ENCODE peak calls at places on chromosomes 12 and 14, in ten cellular contexts. One of them, this sample, is unnamed.
A peak's percentile ranks its signal among the peaks of the same experiment; 100 is the strongest.

GRCh38 chr12:68240975-68241374 is 12.4 kb downstream of the IL22 start:
- DNase-seq in hepatocyte: peak; percentile 16
- DNase-seq in cardiac muscle cell: peak; percentile 39
- DNase-seq in lung: no peak
- DNase-seq in IMR-90: peak; percentile 57
- DNase-seq in aorta: no peak
- DNase-seq in fibroblast of mammary gland: peak; percentile 51
- DNase-seq in fibroblast of lung: peak; percentile 51
- DNase-seq in Caco-2: no peak
- DNase-seq in fibroblast of the aortic adventitia: peak; percentile 52
- DNase-seq in this sample: no peak

GRCh38 chr12:40552868-40553267 is 139.4 kb upstream of the CNTN1 start:
- DNase-seq in Caco-2: no peak
- DNase-seq in fibroblast of lung: no peak
- DNase-seq in aorta: no peak
- DNase-seq in IMR-90: no peak
- DNase-seq in cardiac muscle cell: no peak
- DNase-seq in fibroblast of the aortic adventitia: peak; percentile 11
- DNase-seq in fibroblast of mammary gland: peak; percentile 17
- DNase-seq in lung: no peak
- DNase-seq in hepatocyte: no peak
- DNase-seq in this sample: no peak

GRCh38 chr14:94113908-94114588 is 3.5 kb downstream of the IFI27 start:
- DNase-seq in hepatocyte: no peak
- DNase-seq in fibroblast of the aortic adventitia: peak; percentile 41
- DNase-seq in fibroblast of lung: peak; percentile 39
- DNase-seq in Caco-2: no peak
- DNase-seq in cardiac muscle cell: no peak
- DNase-seq in IMR-90: peak; percentile 31
- DNase-seq in lung: no peak
- DNase-seq in fibroblast of mammary gland: peak; percentile 38
- DNase-seq in aorta: no peak
- DNase-seq in this sample: no peak

GRCh38 chr12:56020437-56021189 is at the start of gene IKZF4:
- DNase-seq in cardiac muscle cell: peak; percentile 80
- DNase-seq in IMR-90: peak; percentile 48
- DNase-seq in fibroblast of mammary gland: no peak
- DNase-seq in Caco-2: peak; percentile 72
- DNase-seq in aorta: no peak
- DNase-seq in hepatocyte: peak; percentile 79
- DNase-seq in fibroblast of the aortic adventitia: peak; percentile 51
- DNase-seq in lung: no peak
- DNase-seq in fibroblast of lung: peak; percentile 94
- DNase-seq in this sample: no peak

GRCh38 chr12:130832561-130833209 is 6.4 kb downstream of the STX2 start:
- DNase-seq in fibroblast of the aortic adventitia: peak; percentile 49
- DNase-seq in hepatocyte: peak; percentile 74
- DNase-seq in cardiac muscle cell: peak; percentile 62
- DNase-seq in fibroblast of mammary gland: peak; percentile 83
- DNase-seq in Caco-2: peak; percentile 62
- DNase-seq in lung: peak; percentile 46
- DNase-seq in aorta: no peak
- DNase-seq in IMR-90: peak; percentile 78
- DNase-seq in fibroblast of lung: peak; percentile 88
- DNase-seq in this sample: peak; percentile 54

GRCh38 chr12:43004908-43005307 is 415.4 kb upstream of the PRICKLE1 start:
- DNase-seq in cardiac muscle cell: no peak
- DNase-seq in lung: no peak
- DNase-seq in fibroblast of lung: no peak
- DNase-seq in aorta: no peak
- DNase-seq in IMR-90: no peak
- DNase-seq in hepatocyte: no peak
- DNase-seq in fibroblast of mammary gland: no peak
- DNase-seq in fibroblast of the aortic adventitia: no peak
- DNase-seq in Caco-2: no peak
- DNase-seq in this sample: no peak

GRCh38 chr12:105935106-105935505 is 203.6 kb downstream of the NUAK1 start:
- DNase-seq in hepatocyte: no peak
- DNase-seq in cardiac muscle cell: peak; percentile 54
- DNase-seq in Caco-2: no peak
- DNase-seq in fibroblast of the aortic adventitia: no peak
- DNase-seq in fibroblast of lung: no peak
- DNase-seq in IMR-90: peak; percentile 29
- DNase-seq in aorta: no peak
- DNase-seq in fibroblast of mammary gland: no peak
- DNase-seq in lung: no peak
- DNase-seq in this sample: no peak

GRCh38 chr12:52022841-52023181 is 16.1 kb downstream of the TAMALIN start:
- DNase-seq in hepatocyte: peak; percentile 56
- DNase-seq in fibroblast of lung: no peak
- DNase-seq in fibroblast of mammary gland: no peak
- DNase-seq in aorta: no peak
- DNase-seq in Caco-2: peak; percentile 66
- DNase-seq in IMR-90: no peak
- DNase-seq in fibroblast of the aortic adventitia: no peak
- DNase-seq in cardiac muscle cell: no peak
- DNase-seq in lung: no peak
- DNase-seq in this sample: no peak

GRCh38 chr12:31928246-31929139 is 30.7 kb upstream of the RESF1 start:
- DNase-seq in IMR-90: no peak
- DNase-seq in hepatocyte: no peak
- DNase-seq in aorta: no peak
- DNase-seq in fibroblast of lung: no peak
- DNase-seq in fibroblast of mammary gland: no peak
- DNase-seq in lung: no peak
- DNase-seq in cardiac muscle cell: no peak
- DNase-seq in Caco-2: no peak
- DNase-seq in fibroblast of the aortic adventitia: no peak
- DNase-seq in this sample: no peak

GRCh38 chr14:101687756-101688546 is 73.6 kb upstream of the PPP2R5C start:
- DNase-seq in IMR-90: no peak
- DNase-seq in fibroblast of mammary gland: no peak
- DNase-seq in cardiac muscle cell: no peak
- DNase-seq in hepatocyte: no peak
- DNase-seq in Caco-2: no peak
- DNase-seq in aorta: no peak
- DNase-seq in fibroblast of lung: no peak
- DNase-seq in lung: no peak
- DNase-seq in fibroblast of the aortic adventitia: no peak
- DNase-seq in this sample: no peak

GRCh38 chr14:22981090-22982012 is 1.0 kb downstream of the AJUBA start:
- DNase-seq in fibroblast of mammary gland: no peak
- DNase-seq in fibroblast of lung: no peak
- DNase-seq in fibroblast of the aortic adventitia: no peak
- DNase-seq in aorta: peak; percentile 79
- DNase-seq in IMR-90: no peak
- DNase-seq in hepatocyte: peak; percentile 60
- DNase-seq in cardiac muscle cell: peak; percentile 25
- DNase-seq in Caco-2: no peak
- DNase-seq in lung: no peak
- DNase-seq in this sample: no peak

GRCh38 chr14:98008381-98009113 is 1211.4 kb downstream of the VRK1 start:
- DNase-seq in fibroblast of lung: no peak
- DNase-seq in hepatocyte: no peak
- DNase-seq in Caco-2: no peak
- DNase-seq in aorta: no peak
- DNase-seq in lung: no peak
- DNase-seq in fibroblast of the aortic adventitia: no peak
- DNase-seq in fibroblast of mammary gland: no peak
- DNase-seq in IMR-90: no peak
- DNase-seq in cardiac muscle cell: no peak
- DNase-seq in this sample: no peak

GRCh38 chr14:54676822-54677708 is 110.1 kb downstream of the SAMD4A start:
- DNase-seq in fibroblast of mammary gland: peak; percentile 97
- DNase-seq in fibroblast of lung: peak; percentile 93
- DNase-seq in aorta: no peak
- DNase-seq in fibroblast of the aortic adventitia: peak; percentile 97
- DNase-seq in IMR-90: peak; percentile 96
- DNase-seq in Caco-2: no peak
- DNase-seq in cardiac muscle cell: peak; percentile 95
- DNase-seq in hepatocyte: peak; percentile 68
- DNase-seq in lung: no peak
- DNase-seq in this sample: peak; percentile 86

GRCh38 chr12:15997910-15998309 is 86.8 kb downstream of the DERA start:
- DNase-seq in cardiac muscle cell: no peak
- DNase-seq in hepatocyte: no peak
- DNase-seq in fibroblast of mammary gland: no peak
- DNase-seq in fibroblast of lung: no peak
- DNase-seq in aorta: no peak
- DNase-seq in Caco-2: no peak
- DNase-seq in lung: no peak
- DNase-seq in fibroblast of the aortic adventitia: no peak
- DNase-seq in IMR-90: no peak
- DNase-seq in this sample: no peak

GRCh38 chr12:110311903-110312302 is 30.9 kb downstream of the ATP2A2 start:
- DNase-seq in IMR-90: no peak
- DNase-seq in fibroblast of the aortic adventitia: no peak
- DNase-seq in fibroblast of mammary gland: no peak
- DNase-seq in lung: no peak
- DNase-seq in fibroblast of lung: no peak
- DNase-seq in aorta: no peak
- DNase-seq in cardiac muscle cell: no peak
- DNase-seq in Caco-2: no peak
- DNase-seq in hepatocyte: no peak
- DNase-seq in this sample: no peak

GRCh38 chr12:63844391-63845341 is at the start of gene SRGAP1:
- DNase-seq in IMR-90: peak; percentile 73
- DNase-seq in hepatocyte: peak; percentile 79
- DNase-seq in fibroblast of mammary gland: peak; percentile 74
- DNase-seq in Caco-2: peak; percentile 59
- DNase-seq in fibroblast of the aortic adventitia: peak; percentile 87
- DNase-seq in aorta: peak; percentile 89
- DNase-seq in cardiac muscle cell: peak; percentile 94
- DNase-seq in fibroblast of lung: peak; percentile 86
- DNase-seq in lung: peak; percentile 56
- DNase-seq in this sample: peak; percentile 41

GRCh38 chr12:6337958-6338406 is 3.9 kb downstream of the TNFRSF1A start:
- DNase-seq in IMR-90: no peak
- DNase-seq in lung: no peak
- DNase-seq in Caco-2: no peak
- DNase-seq in aorta: no peak
- DNase-seq in fibroblast of mammary gland: peak; percentile 89
- DNase-seq in fibroblast of the aortic adventitia: peak; percentile 52
- DNase-seq in fibroblast of lung: peak; percentile 63
- DNase-seq in cardiac muscle cell: peak; percentile 52
- DNase-seq in hepatocyte: no peak
- DNase-seq in this sample: no peak

GRCh38 chr12:12214635-12215131 is 52.2 kb downstream of the LRP6 start:
- DNase-seq in Caco-2: no peak
- DNase-seq in lung: no peak
- DNase-seq in hepatocyte: no peak
- DNase-seq in fibroblast of mammary gland: peak; percentile 24
- DNase-seq in IMR-90: peak; percentile 63
- DNase-seq in fibroblast of the aortic adventitia: no peak
- DNase-seq in cardiac muscle cell: no peak
- DNase-seq in fibroblast of lung: peak; percentile 6
- DNase-seq in aorta: no peak
- DNase-seq in this sample: peak; percentile 14

GRCh38 chr14:105168496-105168978 is at the start of gene JAG2:
- DNase-seq in cardiac muscle cell: peak; percentile 24
- DNase-seq in IMR-90: no peak
- DNase-seq in aorta: peak; percentile 85
- DNase-seq in fibroblast of mammary gland: no peak
- DNase-seq in lung: peak; percentile 55
- DNase-seq in hepatocyte: peak; percentile 56
- DNase-seq in fibroblast of lung: no peak
- DNase-seq in Caco-2: peak; percentile 70
- DNase-seq in fibroblast of the aortic adventitia: peak; percentile 14
- DNase-seq in this sample: no peak

GRCh38 chr12:74641262-74641661 is 103.6 kb downstream of the ATXN7L3B start:
- DNase-seq in Caco-2: no peak
- DNase-seq in hepatocyte: no peak
- DNase-seq in IMR-90: no peak
- DNase-seq in cardiac muscle cell: no peak
- DNase-seq in fibroblast of the aortic adventitia: no peak
- DNase-seq in aorta: no peak
- DNase-seq in fibroblast of lung: no peak
- DNase-seq in lung: no peak
- DNase-seq in fibroblast of mammary gland: no peak
- DNase-seq in this sample: no peak
- H3K4me3 ChIP-seq in Caco-2: no peak overlapping the region
- H3K4me3 ChIP-seq in hepatocyte: no peak overlapping the region
- H3K4me3 ChIP-seq in IMR-90: no peak overlapping the region
- H3K4me3 ChIP-seq in cardiac muscle cell: no peak overlapping the region
- H3K4me3 ChIP-seq in fibroblast of the aortic adventitia: no peak overlapping the region
- H3K4me3 ChIP-seq in aorta: no peak overlapping the region
- H3K4me3 ChIP-seq in fibroblast of lung: no peak overlapping the region
- H3K4me3 ChIP-seq in lung: no peak overlapping the region
- H3K4me3 ChIP-seq in fibroblast of mammary gland: no peak overlapping the region
- H3K4me3 ChIP-seq in this sample: no peak overlapping the region

DNA sequence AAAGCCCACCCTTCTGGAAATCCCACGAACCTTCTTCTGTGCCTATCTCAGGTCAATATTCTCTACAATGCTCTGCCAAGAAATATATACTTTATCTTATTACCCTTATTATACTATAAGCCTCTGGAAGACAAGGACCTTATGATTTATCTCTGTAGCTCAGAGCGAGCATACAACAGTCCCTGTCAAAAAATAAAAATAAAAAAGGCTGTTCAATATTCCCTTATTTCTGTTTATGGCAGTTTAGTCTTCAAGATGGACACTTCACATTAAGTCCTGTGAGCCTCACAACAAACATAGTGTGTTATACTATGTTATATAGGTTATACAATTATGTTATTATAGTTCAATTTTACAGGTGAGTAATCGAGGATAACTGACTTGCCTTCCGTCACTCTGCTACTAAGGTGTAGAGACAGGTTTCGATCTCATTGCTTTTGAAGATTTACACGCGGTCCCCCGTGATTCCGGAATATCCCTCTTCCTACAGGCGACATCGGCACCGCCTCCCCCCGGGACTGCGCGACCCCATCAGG is 562 bp downstream of the EAPP start:
- DNase-seq in fibroblast of mammary gland: no peak
- DNase-seq in hepatocyte: no peak
- DNase-seq in Caco-2: no peak
- DNase-seq in cardiac muscle cell: no peak
- DNase-seq in fibroblast of the aortic adventitia: peak; percentile 16
- DNase-seq in IMR-90: no peak
- DNase-seq in fibroblast of lung: peak; percentile 3
- DNase-seq in aorta: no peak
- DNase-seq in lung: no peak
- DNase-seq in this sample: no peak
- H3K4me3 ChIP-seq in fibroblast of mammary gland: peak overlapping the region; percentile 96
- H3K4me3 ChIP-seq in hepatocyte: peak overlapping the region; percentile 80
- H3K4me3 ChIP-seq in Caco-2: peak overlapping the region; percentile 68
- H3K4me3 ChIP-seq in cardiac muscle cell: peak overlapping the region; percentile 65
- H3K4me3 ChIP-seq in fibroblast of the aortic adventitia: peak overlapping the region; percentile 95
- H3K4me3 ChIP-seq in IMR-90: peak overlapping the region; percentile 80
- H3K4me3 ChIP-seq in fibroblast of lung: peak overlapping the region; percentile 96
- H3K4me3 ChIP-seq in aorta: peak overlapping the region; percentile 90
- H3K4me3 ChIP-seq in lung: peak overlapping the region; percentile 99
- H3K4me3 ChIP-seq in this sample: peak overlapping the region; percentile 90

GRCh38 chr12:8696402-8697100 is 1.2 kb upstream of the RIMKLB start:
- DNase-seq in aorta: no peak
- DNase-seq in cardiac muscle cell: no peak
- DNase-seq in fibroblast of mammary gland: no peak
- DNase-seq in fibroblast of the aortic adventitia: no peak
- DNase-seq in IMR-90: no peak
- DNase-seq in lung: no peak
- DNase-seq in hepatocyte: no peak
- DNase-seq in fibroblast of lung: no peak
- DNase-seq in Caco-2: no peak
- DNase-seq in this sample: no peak
- H3K4me3 ChIP-seq in aorta: peak overlapping the region; percentile 98
- H3K4me3 ChIP-seq in cardiac muscle cell: peak overlapping the region; percentile 98
- H3K4me3 ChIP-seq in fibroblast of mammary gland: peak overlapping the region; percentile 64
- H3K4me3 ChIP-seq in fibroblast of the aortic adventitia: peak overlapping the region; percentile 74
- H3K4me3 ChIP-seq in IMR-90: peak overlapping the region; percentile 97
- H3K4me3 ChIP-seq in lung: no peak overlapping the region
- H3K4me3 ChIP-seq in hepatocyte: peak overlapping the region; percentile 81
- H3K4me3 ChIP-seq in fibroblast of lung: peak overlapping the region; percentile 59
- H3K4me3 ChIP-seq in Caco-2: peak overlapping the region; percentile 76
- H3K4me3 ChIP-seq in this sample: peak overlapping the region; percentile 95

GRCh38 chr14:35827678-35828472 is 1.7 kb downstream of the BRMS1L start:
- DNase-seq in fibroblast of the aortic adventitia: no peak
- DNase-seq in aorta: no peak
- DNase-seq in hepatocyte: no peak
- DNase-seq in cardiac muscle cell: no peak
- DNase-seq in IMR-90: no peak
- DNase-seq in lung: no peak
- DNase-seq in fibroblast of lung: no peak
- DNase-seq in Caco-2: no peak
- DNase-seq in fibroblast of mammary gland: no peak
- DNase-seq in this sample: no peak
- H3K4me3 ChIP-seq in fibroblast of the aortic adventitia: peak overlapping the region; percentile 98
- H3K4me3 ChIP-seq in aorta: no peak overlapping the region
- H3K4me3 ChIP-seq in hepatocyte: no peak overlapping the region
- H3K4me3 ChIP-seq in cardiac muscle cell: peak overlapping the region; percentile 71
- H3K4me3 ChIP-seq in IMR-90: no peak overlapping the region
- H3K4me3 ChIP-seq in lung: no peak overlapping the region
- H3K4me3 ChIP-seq in fibroblast of lung: peak overlapping the region; percentile 79
- H3K4me3 ChIP-seq in Caco-2: peak overlapping the region; percentile 97
- H3K4me3 ChIP-seq in fibroblast of mammary gland: peak overlapping the region; percentile 93
- H3K4me3 ChIP-seq in this sample: peak overlapping the region; percentile 91

This sample was measured in skeletal muscle cell.